ENCODE peak calls at places on chromosomes 5 and 9, in nine cellular contexts. D is mesendoderm, N is caudate nucleus, A is NCI-H1436, W is ELR, Y is retina, E is A172, K is dermis microvascular lymphatic vessel endothelial cell, R is small intestine. L is an unnamed sample.

GRCh38 chr5:1744393-1745189 is 55.0 kb downstream of the MRPL36 start:
- DNase-seq in D (no peak), N (no peak), A (no peak), W (no peak), Y (no peak), E (no peak), K (no peak), R (no peak), L (no peak)

GRCh38 chr5:149153751-149154610 is 12.7 kb downstream of the ABLIM3 start:
- DNase-seq in D (no peak), N (no peak), A (peak), W (no peak), Y (peak), E (peak), K (no peak), R (no peak), L (no peak)

GRCh38 chr9:71690058-71690691 is 78.1 kb downstream of the CEMIP2 start:
- DNase-seq in D (no peak), N (no peak), A (no peak), W (peak), Y (no peak), E (no peak), K (no peak), R (no peak), L (no peak)

GRCh38 chr5:96861044-96861443 is 15.3 kb upstream of the ERAP2 start:
- DNase-seq in D (no peak), N (no peak), A (peak), W (no peak), Y (peak), E (no peak), K (no peak), R (no peak), L (peak)

GRCh38 chr5:149990518-149991376 is 9.7 kb downstream of the TIGD6 start:
- DNase-seq in D (peak), N (peak), A (peak), W (peak), Y (peak), E (peak), K (peak), R (peak), L (peak)

GRCh38 chr9:37650873-37651768 is at the start of gene FRMPD1:
- DNase-seq in D (peak), N (no peak), A (peak), W (peak), Y (peak), E (peak), K (peak), R (peak), L (peak)

GRCh38 chr5:128539038-128539429 is 989 bp upstream of the FBN2 start:
- DNase-seq in D (peak), N (no peak), A (no peak), W (peak), Y (no peak), E (no peak), K (no peak), R (no peak), L (no peak)

GRCh38 chr5:34487202-34487879 is 168.8 kb upstream of the RAI14 start:
- DNase-seq in D (no peak), N (no peak), A (no peak), W (peak), Y (no peak), E (peak), K (peak), R (no peak), L (no peak)

GRCh38 chr9:132647355-132647754 is 22.4 kb downstream of the DDX31 start:
- DNase-seq in D (no peak), N (no peak), A (no peak), W (peak), Y (no peak), E (peak), K (no peak), R (no peak), L (no peak)

GRCh38 chr9:69122391-69123141 is 51.5 kb upstream of the TJP2 start:
- DNase-seq in D (peak), N (no peak), A (peak), W (peak), Y (no peak), E (peak), K (no peak), R (peak), L (peak)

GRCh38 chr9:78821126-78821822 is 524.3 kb downstream of the PSAT1 start:
- DNase-seq in D (peak), N (no peak), A (peak), W (peak), Y (no peak), E (peak), K (peak), R (peak), L (peak)

GRCh38 chr5:17004441-17005086 is 68.5 kb upstream of the MYO10 start:
- DNase-seq in D (no peak), N (no peak), A (no peak), W (no peak), Y (no peak), E (no peak), K (no peak), R (no peak), L (no peak)

GRCh38 chr5:132477784-132478497 is 12.6 kb downstream of the IRF1 start:
- DNase-seq in D (no peak), N (no peak), A (no peak), W (no peak), Y (no peak), E (no peak), K (no peak), R (peak), L (no peak)

GRCh38 chr9:86843182-86843581 is 104.1 kb downstream of the GAS1 start:
- DNase-seq in D (no peak), N (no peak), A (no peak), W (no peak), Y (no peak), E (no peak), K (no peak), R (peak), L (no peak)

GRCh38 chr5:65925094-65925600 is 1.2 kb upstream of the ERBIN start:
- DNase-seq in D (peak), N (peak), A (peak), W (peak), Y (peak), E (peak), K (peak), R (peak), L (peak)